ENCODE peak calls at places on chromosomes 12 and 14, in four cellular contexts. C, P, Y and V are unnamed samples. For H3K9me3, the result is how much of the 10 kb centered on the place peaks cover.

GRCh38 chr12:71439613-71440392 is at the start of gene LGR5:
- DNase-seq in C (no peak), P (peak), Y (peak), V (peak)

GRCh38 chr14:57769863-57770523 is 95.9 kb downstream of the SLC35F4 start:
- DNase-seq in C (no peak), P (no peak), Y (no peak), V (no peak)

GRCh38 chr12:47711448-47711847 is 5.6 kb upstream of the RPAP3 start:
- DNase-seq in C (no peak), P (no peak), Y (no peak), V (no peak)

GRCh38 chr12:78240827-78241226 is 410.1 kb downstream of the NAV3 start:
- DNase-seq in C (no peak), P (no peak), Y (no peak), V (no peak)

GRCh38 chr12:109910969-109911348 is 10.9 kb downstream of the TCHP start:
- DNase-seq in C (no peak), P (no peak), Y (peak), V (peak)

GRCh38 chr14:21049263-21049662 is 7.1 kb downstream of the RNASE7 start:
- DNase-seq in C (no peak), P (no peak), Y (peak), V (no peak)

GRCh38 chr14:31280871-31281220 is 73.3 kb upstream of the HECTD1 start:
- DNase-seq in C (no peak), P (no peak), Y (no peak), V (no peak)

GRCh38 chr12:7155471-7156034 is 25.4 kb downstream of the CLSTN3 start:
- DNase-seq in C (no peak), P (no peak), Y (no peak), V (no peak)

GRCh38 chr14:92928961-92929688 is 6.2 kb downstream of the CHGA start:
- DNase-seq in C (no peak), P (no peak), Y (no peak), V (no peak)

GRCh38 chr12:95548539-95549391 is 2.5 kb downstream of the USP44 start:
- DNase-seq in C (peak), P (no peak), Y (peak), V (peak)

GRCh38 chr12:120091371-120092090 is 25.0 kb downstream of the RAB35 start:
- DNase-seq in C (no peak), P (no peak), Y (no peak), V (no peak)

GRCh38 chr14:106094654-106095189 is 568.3 kb downstream of the TMEM121 start:
- DNase-seq in C (no peak), P (no peak), Y (no peak), V (no peak)

GRCh38 chr14:20801726-20802125 is 918 bp downstream of the RNASE1 start:
- DNase-seq in C (no peak), P (peak), Y (no peak), V (peak)

GRCh38 chr14:105173901-105174894 is 5.6 kb upstream of the JAG2 start:
- DNase-seq in C (peak), P (no peak), Y (no peak), V (no peak)

GRCh38 chr14:33569844-33570716 is 380.8 kb downstream of the EGLN3 start:
- DNase-seq in C (no peak), P (no peak), Y (no peak), V (no peak)

GRCh38 chr12:131555197-131555820 is 155.6 kb upstream of the SFSWAP start:
- DNase-seq in C (no peak), P (no peak), Y (no peak), V (no peak)

GRCh38 chr12:123528858-123529257 is 4.7 kb downstream of the RILPL1 start:
- DNase-seq in C (no peak), P (no peak), Y (no peak), V (no peak)

GRCh38 chr14:56975521-56975920 is 165.2 kb upstream of the OTX2 start:
- DNase-seq in C (no peak), P (no peak), Y (no peak), V (no peak)

GRCh38 chr12:117321572-117321971 is 39.9 kb downstream of the NOS1 start:
- DNase-seq in C (no peak), P (no peak), Y (no peak), V (no peak)

GRCh38 chr14:55448146-55448614 is 7.8 kb upstream of the TBPL2 start:
- DNase-seq in C (no peak), P (peak), Y (peak), V (peak)

GRCh38 chr12:202081-202731 is 11.8 kb downstream of the SLC6A12 start:
- DNase-seq in C (no peak), P (no peak), Y (no peak), V (no peak)

GRCh38 chr12:71195338-71195896 is 37.6 kb upstream of the TSPAN8 start:
- DNase-seq in C (no peak), P (no peak), Y (no peak), V (no peak)

GRCh38 chr12:67269632-67270578 is 747 bp downstream of the CAND1 start:
- DNase-seq in C (peak), P (peak), Y (no peak), V (peak)

GRCh38 chr14:100100032-100100405 is 34.8 kb downstream of the EVL start:
- DNase-seq in C (no peak), P (no peak), Y (no peak), V (no peak)

GRCh38 chr14:61376314-61376713 is 54.9 kb downstream of the PRKCH start:
- DNase-seq in C (no peak), P (no peak), Y (no peak), V (no peak)

GRCh38 chr14:61375218-61375617 is 53.8 kb downstream of the PRKCH start:
- DNase-seq in C (no peak), P (no peak), Y (no peak), V (no peak)

GRCh38 chr14:61372842-61373555 is 51.6 kb downstream of the PRKCH start:
- DNase-seq in C (no peak), P (no peak), Y (no peak), V (no peak)

GRCh38 chr14:61372379-61372778 is 51.0 kb downstream of the PRKCH start:
- DNase-seq in C (no peak), P (no peak), Y (no peak), V (no peak)

GRCh38 chr14:61374284-61374683 is 52.9 kb downstream of the PRKCH start:
- DNase-seq in C (no peak), P (no peak), Y (no peak), V (no peak)
- H3K9me3 ChIP-seq in C (under half), P (under half), Y (under half), V (under half)

GRCh38 chr14:93939304-93940229 is 12.4 kb downstream of the FAM181A start:
- DNase-seq in C (peak), P (peak), Y (peak), V (peak)
- TF ChIP-seq CTCF in C (peak), P (peak), Y (peak), V (peak)

GRCh38 chr12:34401659-34402227 is 379.4 kb downstream of the ALG10 start:
- DNase-seq in C (peak), P (peak), Y (no peak), V (peak)

GRCh38 chr12:34400986-34401658 is 378.8 kb downstream of the ALG10 start:
- DNase-seq in C (peak), P (peak), Y (no peak), V (peak)

GRCh38 chr12:34402899-34403705 is 380.8 kb downstream of the ALG10 start:
- DNase-seq in C (peak), P (peak), Y (no peak), V (peak)

GRCh38 chr12:34403706-34404376 is 381.5 kb downstream of the ALG10 start:
- DNase-seq in C (peak), P (peak), Y (no peak), V (peak)

GRCh38 chr12:34402228-34402898 is 380.1 kb downstream of the ALG10 start:
- DNase-seq in C (peak), P (peak), Y (no peak), V (peak)
- H3K9me3 ChIP-seq in C (under half), P (under half), Y (half or more), V (under half)

DNA sequence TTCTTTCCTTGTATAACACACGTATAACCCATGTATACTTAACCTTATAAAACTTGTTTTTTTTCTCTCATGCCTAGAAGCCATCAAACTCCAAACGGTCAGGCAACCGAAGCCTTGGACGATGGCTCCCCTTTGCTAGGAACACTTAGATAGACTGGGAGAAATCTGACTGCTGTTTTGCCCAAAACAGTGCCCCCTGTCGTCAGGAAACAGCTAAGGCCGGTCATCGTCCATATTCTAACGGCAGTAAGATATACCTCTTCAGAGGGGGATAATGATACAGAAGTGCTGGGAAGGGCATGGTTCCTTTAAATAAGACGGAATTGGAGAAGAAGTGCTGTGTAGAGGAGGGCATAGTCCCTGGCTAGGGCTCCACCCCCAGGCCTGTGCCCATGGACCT is 130.5 kb downstream of the SLC41A2 start:
- DNase-seq in C (no peak), P (no peak), Y (no peak), V (no peak)
- TF ChIP-seq CTCF in C (no peak), P (no peak), Y (peak), V (no peak)

GRCh38 chr12:29838768-29839167 is 55.0 kb upstream of the TMTC1 start:
- DNase-seq in C (no peak), P (no peak), Y (no peak), V (no peak)
- H3K9me3 ChIP-seq in C (under half), P (under half), Y (under half), V (under half)

DNA sequence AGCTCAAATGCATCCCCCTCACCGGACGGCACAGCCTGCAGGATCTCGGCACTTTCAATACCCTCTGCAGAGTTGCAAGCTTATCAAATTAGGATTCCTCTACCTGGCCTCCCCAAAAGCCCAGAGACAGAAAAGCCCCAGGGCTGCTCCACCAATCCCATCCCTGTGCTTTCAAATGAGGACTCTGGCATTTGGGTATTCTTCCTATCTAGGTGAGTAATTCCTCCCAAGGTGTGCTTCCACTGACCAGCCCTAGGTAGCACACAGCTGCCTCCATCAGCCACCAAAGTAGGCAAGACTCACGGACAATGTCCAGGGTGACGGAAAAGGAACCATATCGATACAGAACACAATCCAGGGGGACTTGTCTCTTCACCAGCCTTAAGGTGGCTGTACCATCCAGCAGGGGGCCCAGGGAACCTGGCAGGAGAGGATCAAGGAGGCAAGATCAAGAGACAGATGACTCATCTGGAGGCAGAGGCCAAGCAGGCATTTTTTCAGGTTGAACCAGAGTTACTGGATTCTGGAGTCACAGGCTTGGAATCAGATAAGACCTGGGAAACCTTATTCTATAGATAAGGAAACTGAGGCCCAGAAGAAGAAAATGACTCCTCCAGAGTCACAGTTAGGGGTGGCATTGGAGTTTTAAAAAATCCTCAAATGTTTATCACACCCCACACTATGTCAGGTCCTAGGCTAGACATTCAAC is 9.9 kb downstream of the PMEL start:
- DNase-seq in C (peak), P (no peak), Y (peak), V (no peak)
- TF ChIP-seq CTCF in C (peak), P (peak), Y (peak), V (no peak)

GRCh38 chr12:133026996-133027395 is 10.3 kb upstream of the ZNF84 start:
- DNase-seq in C (no peak), P (no peak), Y (no peak), V (no peak)
- H3K9me3 ChIP-seq in C (under half), P (under half), Y (under half), V (under half)